ENCODE peak calls at places on chromosome 17, in eight cellular contexts. I is skeletal muscle cell, N is NCI-H1930, D is HS-27A, P is AG20443, C is T-helper 2 cell, V is NCI-H1105 treated with DMSO at 0.1 percent for 48 hours, L is occipital lobe. J is an unnamed sample.

GRCh38 chr17:9219631-9220415 is 198.5 kb downstream of the NTN1 start:
- DNase-seq in I (no peak), N (no peak), D (no peak), P (no peak), C (no peak), V (no peak), L (no peak), J (no peak)

GRCh38 chr17:76276461-76277299 is 11.5 kb downstream of the UBALD2 start:
- DNase-seq in I (no peak), N (no peak), D (no peak), P (peak; percentile 83), C (no peak), V (no peak), L (no peak), J (no peak)

GRCh38 chr17:74758846-74759163 is 10.4 kb downstream of the NHERF1 start:
- DNase-seq in I (no peak), N (no peak), D (no peak), P (peak; percentile 64), C (no peak), V (no peak), L (no peak), J (no peak)

GRCh38 chr17:3935140-3935542 is 18.9 kb upstream of the P2RX1 start:
- DNase-seq in I (peak; percentile 26), N (peak; percentile 63), D (no peak), P (no peak), C (no peak), V (peak; percentile 8), L (no peak), J (peak; percentile 13)

GRCh38 chr17:48545022-48545376 is at the start of gene HOXB2:
- DNase-seq in I (no peak), N (peak; percentile 71), D (no peak), P (peak; percentile 60), C (no peak), V (peak; percentile 73), L (no peak), J (peak; percentile 70)

GRCh38 chr17:32822996-32823395 is 53.9 kb downstream of the MYO1D start:
- DNase-seq in I (no peak), N (no peak), D (no peak), P (no peak), C (no peak), V (no peak), L (no peak), J (no peak)

GRCh38 chr17:64778367-64779290 is 116.5 kb upstream of the SMURF2 start:
- DNase-seq in I (no peak), N (peak; percentile 3), D (no peak), P (peak; percentile 22), C (no peak), V (peak; percentile 52), L (peak; percentile 35), J (peak; percentile 56)

GRCh38 chr17:44314869-44315661 is 6.7 kb downstream of the RUNDC3A start:
- DNase-seq in I (no peak), N (no peak), D (no peak), P (peak; percentile 71), C (no peak), V (peak; percentile 61), L (peak; percentile 28), J (no peak)

GRCh38 chr17:6574689-6575595 is 18.6 kb upstream of the PITPNM3 start:
- DNase-seq in I (no peak), N (no peak), D (no peak), P (peak; percentile 82), C (no peak), V (no peak), L (no peak), J (no peak)

GRCh38 chr17:83014297-83014696 is 65.1 kb upstream of the METRNL start:
- DNase-seq in I (no peak), N (no peak), D (no peak), P (no peak), C (no peak), V (no peak), L (no peak), J (no peak)

GRCh38 chr17:78528541-78528940 is 48.7 kb downstream of the DNAH17 start:
- DNase-seq in I (no peak), N (no peak), D (no peak), P (no peak), C (no peak), V (peak; percentile 80), L (no peak), J (peak; percentile 96)

GRCh38 chr17:57868007-57868774 is 18.3 kb upstream of the MRPS23 start:
- DNase-seq in I (peak; percentile 76), N (no peak), D (no peak), P (peak; percentile 93), C (no peak), V (no peak), L (no peak), J (no peak)

GRCh38 chr17:35740997-35741931 is 9.8 kb downstream of the RASL10B start:
- DNase-seq in I (no peak), N (peak; percentile 57), D (no peak), P (no peak), C (no peak), V (peak; percentile 16), L (no peak), J (peak; percentile 39)

GRCh38 chr17:80476877-80477646 is 655 bp upstream of the NPTX1 start:
- DNase-seq in I (no peak), N (peak; percentile 43), D (no peak), P (peak; percentile 32), C (no peak), V (no peak), L (no peak), J (peak; percentile 78)

GRCh38 chr17:28973414-28973813 is 22.1 kb upstream of the PHF12 start:
- DNase-seq in I (no peak), N (no peak), D (peak; percentile 42), P (peak; percentile 68), C (no peak), V (peak; percentile 47), L (no peak), J (no peak)

GRCh38 chr17:8337802-8338744 is 1.6 kb upstream of the ODF4 start:
- DNase-seq in I (no peak), N (no peak), D (no peak), P (no peak), C (no peak), V (no peak), L (no peak), J (no peak)

GRCh38 chr17:67999291-67999911 is 3.1 kb upstream of the C17orf58 start:
- DNase-seq in I (no peak), N (no peak), D (no peak), P (no peak), C (no peak), V (no peak), L (no peak), J (no peak)

GRCh38 chr17:19461681-19462080 is 50.6 kb downstream of the RNF112 start:
- DNase-seq in I (no peak), N (no peak), D (no peak), P (no peak), C (no peak), V (no peak), L (no peak), J (no peak)

GRCh38 chr17:46020023-46020735 is 21.1 kb downstream of the STH start:
- DNase-seq in I (no peak), N (no peak), D (no peak), P (no peak), C (peak; percentile 30), V (no peak), L (no peak), J (no peak)

GRCh38 chr17:17743391-17744112 is 62.3 kb downstream of the RAI1 start:
- DNase-seq in I (no peak), N (no peak), D (no peak), P (no peak), C (no peak), V (no peak), L (no peak), J (no peak)

GRCh38 chr17:70060415-70060814 is 14.6 kb upstream of the KCNJ16 start:
- DNase-seq in I (no peak), N (no peak), D (no peak), P (peak; percentile 22), C (no peak), V (peak; percentile 31), L (no peak), J (no peak)

GRCh38 chr17:40316571-40317344 is 7.8 kb downstream of the RARA start:
- DNase-seq in I (peak; percentile 60), N (no peak), D (no peak), P (peak; percentile 87), C (no peak), V (no peak), L (no peak), J (no peak)

GRCh38 chr17:8060274-8060673 is 21.4 kb downstream of the ALOX15B start:
- DNase-seq in I (no peak), N (peak; percentile 83), D (peak; percentile 59), P (peak; percentile 87), C (peak; percentile 22), V (peak; percentile 84), L (no peak), J (peak; percentile 85)

GRCh38 chr17:69084911-69085310 is 24.2 kb upstream of the ABCA9 start:
- DNase-seq in I (no peak), N (no peak), D (no peak), P (peak; percentile 14), C (no peak), V (no peak), L (no peak), J (no peak)

GRCh38 chr17:44558349-44559287 is 1.3 kb downstream of the FZD2 start:
- DNase-seq in I (no peak), N (no peak), D (no peak), P (no peak), C (no peak), V (no peak), L (no peak), J (no peak)

GRCh38 chr17:19546289-19547065 is 12.8 kb downstream of the SLC47A1 start:
- DNase-seq in I (no peak), N (no peak), D (no peak), P (no peak), C (no peak), V (no peak), L (no peak), J (no peak)

GRCh38 chr17:45702666-45703266 is 81.4 kb upstream of the CRHR1 start:
- DNase-seq in I (no peak), N (no peak), D (peak; percentile 11), P (peak; percentile 41), C (no peak), V (no peak), L (no peak), J (no peak)

GRCh38 chr17:35809855-35810461 is 674 bp downstream of the TAF15 start:
- DNase-seq in I (no peak), N (no peak), D (no peak), P (peak; percentile 32), C (no peak), V (no peak), L (peak; percentile 67), J (no peak)

GRCh38 chr17:67671492-67671891 is 46.2 kb upstream of the NOL11 start:
- DNase-seq in I (no peak), N (no peak), D (no peak), P (no peak), C (no peak), V (peak; percentile 66), L (no peak), J (peak; percentile 3)

GRCh38 chr17:43015579-43015978 is 6.6 kb downstream of the VAT1 start:
- DNase-seq in I (no peak), N (no peak), D (no peak), P (peak; percentile 24), C (no peak), V (no peak), L (no peak), J (no peak)

GRCh38 chr17:28745777-28746473 is 2.1 kb downstream of the TRAF4 start:
- DNase-seq in I (no peak), N (no peak), D (no peak), P (no peak), C (no peak), V (no peak), L (no peak), J (no peak)

GRCh38 chr17:7583253-7584109 is at the start of gene MPDU1:
- DNase-seq in I (peak; percentile 93), N (peak; percentile 94), D (peak; percentile 74), P (peak; percentile 92), C (peak; percentile 91), V (peak; percentile 100), L (peak; percentile 93), J (peak; percentile 95)

GRCh38 chr17:64459284-64459747 is 10.4 kb downstream of the MILR1 start:
- DNase-seq in I (no peak), N (no peak), D (peak; percentile 40), P (peak; percentile 72), C (no peak), V (no peak), L (no peak), J (no peak)

GRCh38 chr17:78804777-78805176 is 22.7 kb upstream of the CYTH1 start:
- DNase-seq in I (no peak), N (no peak), D (no peak), P (no peak), C (no peak), V (no peak), L (no peak), J (no peak)

J was measured in NCI-H345.